ENCODE peak calls at places on chromosomes 13 and 19, in six cellular contexts. One of them, this sample, is unnamed.

GRCh38 chr13:110387451-110388140 is 80.5 kb downstream of the COL4A2 start:
- DNase-seq in epithelial cell of esophagus: peak; percentile 57
- DNase-seq in activated CD8-positive, alpha-beta T cell treated with anti-CD3 and anti-CD28 coated beads for 36 hours: peak; percentile 25
- DNase-seq in AG04450: no peak
- DNase-seq in foreskin fibroblast: peak; percentile 50
- DNase-seq in breast epithelium: peak; percentile 64
- DNase-seq in this sample: no peak

GRCh38 chr13:113299951-113300350 is 2.9 kb downstream of the LAMP1 start:
- DNase-seq in foreskin fibroblast: peak; percentile 41
- DNase-seq in AG04450: no peak
- DNase-seq in activated CD8-positive, alpha-beta T cell treated with anti-CD3 and anti-CD28 coated beads for 36 hours: peak; percentile 24
- DNase-seq in breast epithelium: no peak
- DNase-seq in epithelial cell of esophagus: no peak
- DNase-seq in this sample: no peak

GRCh38 chr13:102399791-102400618 is 1.8 kb downstream of the FGF14 start:
- DNase-seq in AG04450: no peak
- DNase-seq in foreskin fibroblast: peak; percentile 60
- DNase-seq in epithelial cell of esophagus: peak; percentile 8
- DNase-seq in activated CD8-positive, alpha-beta T cell treated with anti-CD3 and anti-CD28 coated beads for 36 hours: peak; percentile 26
- DNase-seq in breast epithelium: no peak
- DNase-seq in this sample: no peak

GRCh38 chr13:51764184-51765141 is 39.5 kb downstream of the DHRS12 start:
- DNase-seq in breast epithelium: peak; percentile 54
- DNase-seq in epithelial cell of esophagus: no peak
- DNase-seq in AG04450: peak; percentile 77
- DNase-seq in foreskin fibroblast: peak; percentile 88
- DNase-seq in activated CD8-positive, alpha-beta T cell treated with anti-CD3 and anti-CD28 coated beads for 36 hours: peak; percentile 85
- DNase-seq in this sample: peak; percentile 62

GRCh38 chr13:58823701-58824100 is 1192.2 kb downstream of the PCDH17 start:
- DNase-seq in epithelial cell of esophagus: no peak
- DNase-seq in breast epithelium: no peak
- DNase-seq in foreskin fibroblast: no peak
- DNase-seq in activated CD8-positive, alpha-beta T cell treated with anti-CD3 and anti-CD28 coated beads for 36 hours: no peak
- DNase-seq in AG04450: no peak
- DNase-seq in this sample: no peak

GRCh38 chr13:27261376-27261775 is 9.3 kb upstream of the RASL11A start:
- DNase-seq in activated CD8-positive, alpha-beta T cell treated with anti-CD3 and anti-CD28 coated beads for 36 hours: no peak
- DNase-seq in breast epithelium: no peak
- DNase-seq in epithelial cell of esophagus: no peak
- DNase-seq in foreskin fibroblast: peak; percentile 52
- DNase-seq in AG04450: no peak
- DNase-seq in this sample: no peak

GRCh38 chr13:84479656-84480055 is 597.4 kb upstream of the SLITRK1 start:
- DNase-seq in AG04450: no peak
- DNase-seq in foreskin fibroblast: peak; percentile 24
- DNase-seq in breast epithelium: no peak
- DNase-seq in activated CD8-positive, alpha-beta T cell treated with anti-CD3 and anti-CD28 coated beads for 36 hours: no peak
- DNase-seq in epithelial cell of esophagus: peak; percentile 92
- DNase-seq in this sample: no peak

GRCh38 chr19:47111081-47111589 is 2.4 kb downstream of the ZC3H4 start:
- DNase-seq in AG04450: no peak
- DNase-seq in epithelial cell of esophagus: no peak
- DNase-seq in activated CD8-positive, alpha-beta T cell treated with anti-CD3 and anti-CD28 coated beads for 36 hours: peak; percentile 68
- DNase-seq in foreskin fibroblast: no peak
- DNase-seq in breast epithelium: no peak
- DNase-seq in this sample: no peak

GRCh38 chr13:114106991-114107685 is 25.3 kb downstream of the RASA3 start:
- DNase-seq in activated CD8-positive, alpha-beta T cell treated with anti-CD3 and anti-CD28 coated beads for 36 hours: no peak
- DNase-seq in foreskin fibroblast: peak; percentile 65
- DNase-seq in epithelial cell of esophagus: no peak
- DNase-seq in breast epithelium: no peak
- DNase-seq in AG04450: no peak
- DNase-seq in this sample: no peak

GRCh38 chr13:97043302-97043701 is 49.0 kb upstream of the OXGR1 start:
- DNase-seq in activated CD8-positive, alpha-beta T cell treated with anti-CD3 and anti-CD28 coated beads for 36 hours: no peak
- DNase-seq in epithelial cell of esophagus: peak; percentile 19
- DNase-seq in AG04450: no peak
- DNase-seq in foreskin fibroblast: peak; percentile 90
- DNase-seq in breast epithelium: no peak
- DNase-seq in this sample: peak; percentile 31

GRCh38 chr19:5680437-5681368 is at the start of the genes HSD11B1L and MICOS13:
- DNase-seq in breast epithelium: peak; percentile 99
- DNase-seq in AG04450: peak; percentile 97
- DNase-seq in activated CD8-positive, alpha-beta T cell treated with anti-CD3 and anti-CD28 coated beads for 36 hours: peak; percentile 99
- DNase-seq in epithelial cell of esophagus: peak; percentile 99
- DNase-seq in foreskin fibroblast: peak; percentile 100
- DNase-seq in this sample: peak; percentile 97

GRCh38 chr19:17681505-17682125 is 6.5 kb downstream of the UNC13A start:
- DNase-seq in epithelial cell of esophagus: peak; percentile 36
- DNase-seq in breast epithelium: no peak
- DNase-seq in foreskin fibroblast: peak; percentile 72
- DNase-seq in activated CD8-positive, alpha-beta T cell treated with anti-CD3 and anti-CD28 coated beads for 36 hours: peak; percentile 59
- DNase-seq in AG04450: peak; percentile 6
- DNase-seq in this sample: no peak

GRCh38 chr19:49425922-49426592 is 869 bp downstream of the GFY start:
- DNase-seq in activated CD8-positive, alpha-beta T cell treated with anti-CD3 and anti-CD28 coated beads for 36 hours: peak; percentile 65
- DNase-seq in epithelial cell of esophagus: no peak
- DNase-seq in breast epithelium: no peak
- DNase-seq in AG04450: no peak
- DNase-seq in foreskin fibroblast: no peak
- DNase-seq in this sample: no peak

GRCh38 chr13:60114499-60115028 is 49.2 kb downstream of the DIAPH3 start:
- DNase-seq in foreskin fibroblast: no peak
- DNase-seq in activated CD8-positive, alpha-beta T cell treated with anti-CD3 and anti-CD28 coated beads for 36 hours: no peak
- DNase-seq in AG04450: no peak
- DNase-seq in epithelial cell of esophagus: no peak
- DNase-seq in breast epithelium: no peak
- DNase-seq in this sample: no peak

GRCh38 chr19:57435062-57435978 is at the start of gene ZNF749:
- DNase-seq in activated CD8-positive, alpha-beta T cell treated with anti-CD3 and anti-CD28 coated beads for 36 hours: peak; percentile 100
- DNase-seq in AG04450: peak; percentile 90
- DNase-seq in epithelial cell of esophagus: peak; percentile 99
- DNase-seq in foreskin fibroblast: peak; percentile 99
- DNase-seq in breast epithelium: peak; percentile 99
- DNase-seq in this sample: peak; percentile 90

GRCh38 chr13:97567510-97568243 is 133.7 kb downstream of the RAP2A start:
- DNase-seq in epithelial cell of esophagus: peak; percentile 92
- DNase-seq in foreskin fibroblast: peak; percentile 39
- DNase-seq in activated CD8-positive, alpha-beta T cell treated with anti-CD3 and anti-CD28 coated beads for 36 hours: no peak
- DNase-seq in AG04450: no peak
- DNase-seq in breast epithelium: peak; percentile 75
- DNase-seq in this sample: no peak

GRCh38 chr13:112688560-112689497 is 1.0 kb upstream of the ATP11A start:
- DNase-seq in AG04450: no peak
- DNase-seq in activated CD8-positive, alpha-beta T cell treated with anti-CD3 and anti-CD28 coated beads for 36 hours: peak; percentile 80
- DNase-seq in epithelial cell of esophagus: no peak
- DNase-seq in foreskin fibroblast: peak; percentile 45
- DNase-seq in breast epithelium: no peak
- DNase-seq in this sample: no peak

GRCh38 chr19:14732510-14732909 is 42.7 kb downstream of the ZNF333 start:
- DNase-seq in epithelial cell of esophagus: no peak
- DNase-seq in activated CD8-positive, alpha-beta T cell treated with anti-CD3 and anti-CD28 coated beads for 36 hours: no peak
- DNase-seq in breast epithelium: no peak
- DNase-seq in foreskin fibroblast: no peak
- DNase-seq in AG04450: no peak
- DNase-seq in this sample: no peak

GRCh38 chr13:57557979-57558529 is 73.5 kb upstream of the PCDH17 start:
- DNase-seq in foreskin fibroblast: no peak
- DNase-seq in AG04450: no peak
- DNase-seq in epithelial cell of esophagus: peak; percentile 11
- DNase-seq in activated CD8-positive, alpha-beta T cell treated with anti-CD3 and anti-CD28 coated beads for 36 hours: no peak
- DNase-seq in breast epithelium: no peak
- DNase-seq in this sample: no peak

GRCh38 chr19:30552593-30552992 is 180.4 kb downstream of the ZNF536 start:
- DNase-seq in epithelial cell of esophagus: no peak
- DNase-seq in breast epithelium: no peak
- DNase-seq in activated CD8-positive, alpha-beta T cell treated with anti-CD3 and anti-CD28 coated beads for 36 hours: no peak
- DNase-seq in foreskin fibroblast: no peak
- DNase-seq in AG04450: no peak
- DNase-seq in this sample: no peak

GRCh38 chr19:43332058-43332922 is 21.2 kb upstream of the CD177 start:
- DNase-seq in AG04450: no peak
- DNase-seq in epithelial cell of esophagus: no peak
- DNase-seq in foreskin fibroblast: no peak
- DNase-seq in breast epithelium: no peak
- DNase-seq in activated CD8-positive, alpha-beta T cell treated with anti-CD3 and anti-CD28 coated beads for 36 hours: no peak
- DNase-seq in this sample: no peak

GRCh38 chr19:36417752-36418286 is 625 bp downstream of the ZFP82 start:
- DNase-seq in breast epithelium: no peak
- DNase-seq in epithelial cell of esophagus: no peak
- DNase-seq in AG04450: no peak
- DNase-seq in activated CD8-positive, alpha-beta T cell treated with anti-CD3 and anti-CD28 coated beads for 36 hours: peak; percentile 39
- DNase-seq in foreskin fibroblast: no peak
- DNase-seq in this sample: no peak

GRCh38 chr13:37138169-37138568 is 32.7 kb upstream of the CSNK1A1L start:
- DNase-seq in breast epithelium: no peak
- DNase-seq in epithelial cell of esophagus: peak; percentile 22
- DNase-seq in activated CD8-positive, alpha-beta T cell treated with anti-CD3 and anti-CD28 coated beads for 36 hours: no peak
- DNase-seq in foreskin fibroblast: peak; percentile 41
- DNase-seq in AG04450: no peak
- DNase-seq in this sample: no peak

GRCh38 chr13:113297370-113297871 is 382 bp downstream of the LAMP1 start:
- DNase-seq in breast epithelium: peak; percentile 26
- DNase-seq in epithelial cell of esophagus: peak; percentile 32
- DNase-seq in foreskin fibroblast: peak; percentile 28
- DNase-seq in activated CD8-positive, alpha-beta T cell treated with anti-CD3 and anti-CD28 coated beads for 36 hours: peak; percentile 77
- DNase-seq in AG04450: no peak
- DNase-seq in this sample: no peak

GRCh38 chr13:35765387-35765786 is 288.9 kb upstream of the MAB21L1 start:
- DNase-seq in epithelial cell of esophagus: no peak
- DNase-seq in activated CD8-positive, alpha-beta T cell treated with anti-CD3 and anti-CD28 coated beads for 36 hours: no peak
- DNase-seq in foreskin fibroblast: no peak
- DNase-seq in AG04450: no peak
- DNase-seq in breast epithelium: no peak
- DNase-seq in this sample: no peak

GRCh38 chr13:75702476-75702875 is 66.3 kb downstream of the LMO7 start:
- DNase-seq in epithelial cell of esophagus: no peak
- DNase-seq in AG04450: no peak
- DNase-seq in breast epithelium: no peak
- DNase-seq in foreskin fibroblast: no peak
- DNase-seq in activated CD8-positive, alpha-beta T cell treated with anti-CD3 and anti-CD28 coated beads for 36 hours: no peak
- DNase-seq in this sample: no peak

GRCh38 chr19:24159707-24160106 is 72.7 kb downstream of the ZNF254 start:
- DNase-seq in foreskin fibroblast: peak; percentile 1
- DNase-seq in activated CD8-positive, alpha-beta T cell treated with anti-CD3 and anti-CD28 coated beads for 36 hours: no peak
- DNase-seq in epithelial cell of esophagus: peak; percentile 55
- DNase-seq in breast epithelium: no peak
- DNase-seq in AG04450: no peak
- DNase-seq in this sample: no peak
- TF ChIP-seq CTCF in foreskin fibroblast: peak; percentile 29
- TF ChIP-seq CTCF in activated CD8-positive, alpha-beta T cell treated with anti-CD3 and anti-CD28 coated beads for 36 hours: no peak
- TF ChIP-seq CTCF in epithelial cell of esophagus: peak; percentile 71
- TF ChIP-seq CTCF in breast epithelium: no peak
- TF ChIP-seq CTCF in AG04450: peak; percentile 43
- TF ChIP-seq CTCF in this sample: peak; percentile 25

GRCh38 chr13:73275163-73275562 is 216.4 kb downstream of the KLF5 start:
- DNase-seq in activated CD8-positive, alpha-beta T cell treated with anti-CD3 and anti-CD28 coated beads for 36 hours: peak; percentile 12
- DNase-seq in foreskin fibroblast: no peak
- DNase-seq in epithelial cell of esophagus: no peak
- DNase-seq in AG04450: no peak
- DNase-seq in breast epithelium: no peak
- DNase-seq in this sample: no peak
- TF ChIP-seq CTCF in activated CD8-positive, alpha-beta T cell treated with anti-CD3 and anti-CD28 coated beads for 36 hours: no peak
- TF ChIP-seq CTCF in foreskin fibroblast: no peak
- TF ChIP-seq CTCF in epithelial cell of esophagus: no peak
- TF ChIP-seq CTCF in AG04450: no peak
- TF ChIP-seq CTCF in breast epithelium: no peak
- TF ChIP-seq CTCF in this sample: no peak

GRCh38 chr13:45468676-45469075 is 3.9 kb downstream of the COG3 start:
- DNase-seq in breast epithelium: no peak
- DNase-seq in epithelial cell of esophagus: peak; percentile 63
- DNase-seq in AG04450: no peak
- DNase-seq in activated CD8-positive, alpha-beta T cell treated with anti-CD3 and anti-CD28 coated beads for 36 hours: peak; percentile 14
- DNase-seq in foreskin fibroblast: no peak
- DNase-seq in this sample: no peak

GRCh38 chr13:45464687-45465453 is at the start of gene COG3:
- DNase-seq in breast epithelium: peak; percentile 94
- DNase-seq in activated CD8-positive, alpha-beta T cell treated with anti-CD3 and anti-CD28 coated beads for 36 hours: peak; percentile 97
- DNase-seq in foreskin fibroblast: peak; percentile 98
- DNase-seq in AG04450: peak; percentile 92
- DNase-seq in epithelial cell of esophagus: peak; percentile 98
- DNase-seq in this sample: peak; percentile 94

GRCh38 chr13:45466359-45466758 is 1.6 kb downstream of the COG3 start:
- DNase-seq in breast epithelium: no peak
- DNase-seq in activated CD8-positive, alpha-beta T cell treated with anti-CD3 and anti-CD28 coated beads for 36 hours: no peak
- DNase-seq in foreskin fibroblast: no peak
- DNase-seq in epithelial cell of esophagus: no peak
- DNase-seq in AG04450: no peak
- DNase-seq in this sample: no peak

DNA sequence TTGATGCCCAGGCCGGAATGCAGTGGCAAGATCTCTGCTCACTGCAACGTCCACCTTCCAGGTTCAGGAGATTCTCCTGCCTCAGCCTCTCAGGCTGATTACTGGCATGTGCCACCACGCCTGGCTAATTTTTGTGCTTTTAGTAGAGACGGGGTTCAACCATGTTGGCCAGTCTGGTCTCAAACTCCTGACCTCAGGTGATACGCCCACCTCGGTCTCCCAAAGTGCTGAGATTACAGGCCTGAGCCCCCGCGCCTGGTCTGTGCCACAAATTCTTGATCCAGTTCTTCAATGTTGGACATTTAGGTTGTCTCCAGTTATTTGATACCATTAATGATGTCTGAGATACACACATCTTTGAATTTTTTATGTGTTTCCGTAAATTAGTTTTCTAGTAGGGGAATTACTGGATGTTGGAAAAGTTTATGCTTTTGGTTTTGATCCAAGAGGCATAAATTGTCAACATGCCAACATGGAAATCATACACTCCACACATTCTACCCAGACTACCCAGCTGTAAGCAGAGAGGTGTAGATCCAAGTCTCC is 525 bp upstream of the COG3 start:
- DNase-seq in epithelial cell of esophagus: no peak
- DNase-seq in foreskin fibroblast: no peak
- DNase-seq in activated CD8-positive, alpha-beta T cell treated with anti-CD3 and anti-CD28 coated beads for 36 hours: no peak
- DNase-seq in breast epithelium: peak; percentile 21
- DNase-seq in AG04450: no peak
- DNase-seq in this sample: no peak
- TF ChIP-seq CTCF in epithelial cell of esophagus: peak; percentile 68
- TF ChIP-seq CTCF in foreskin fibroblast: peak; percentile 33
- TF ChIP-seq CTCF in activated CD8-positive, alpha-beta T cell treated with anti-CD3 and anti-CD28 coated beads for 36 hours: peak; percentile 70
- TF ChIP-seq CTCF in breast epithelium: peak; percentile 63
- TF ChIP-seq CTCF in AG04450: no peak
- TF ChIP-seq CTCF in this sample: no peak

DNA sequence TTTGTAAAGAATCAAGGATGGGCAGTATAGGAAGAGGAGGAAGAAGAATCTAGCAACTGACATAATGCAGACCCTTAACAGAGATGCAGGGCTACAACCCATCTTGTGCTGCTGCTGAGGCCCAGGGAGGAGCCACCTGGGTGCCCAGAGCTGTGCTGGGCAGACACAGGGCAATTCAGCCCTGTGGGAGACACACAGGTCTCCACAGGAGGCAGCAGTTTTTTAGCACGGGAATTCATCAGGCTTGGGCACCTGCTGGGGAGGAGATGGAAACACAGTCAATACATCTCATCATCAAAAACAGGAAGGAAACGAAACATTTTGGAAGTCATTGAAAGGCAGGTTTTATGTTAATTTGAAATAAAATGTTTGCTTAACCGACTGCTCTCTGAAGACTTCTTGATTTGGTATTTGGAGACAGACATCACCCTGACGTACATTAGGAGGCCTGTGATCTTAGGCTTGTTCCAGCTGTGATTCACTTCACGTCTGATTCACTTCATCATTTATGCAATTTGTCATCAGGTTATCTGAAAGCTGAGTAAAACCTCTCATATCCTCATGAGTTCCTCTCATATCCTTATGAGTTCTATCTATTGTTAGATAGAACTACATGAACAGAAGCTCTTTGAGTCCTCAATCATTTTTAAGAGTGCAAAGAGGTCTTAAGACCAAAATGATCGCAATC is 77.4 kb downstream of the CYSLTR2 start:
- DNase-seq in foreskin fibroblast: peak; percentile 59
- DNase-seq in epithelial cell of esophagus: peak; percentile 89
- DNase-seq in breast epithelium: no peak
- DNase-seq in AG04450: no peak
- DNase-seq in activated CD8-positive, alpha-beta T cell treated with anti-CD3 and anti-CD28 coated beads for 36 hours: no peak
- DNase-seq in this sample: no peak
- TF ChIP-seq CTCF in foreskin fibroblast: no peak
- TF ChIP-seq CTCF in epithelial cell of esophagus: no peak
- TF ChIP-seq CTCF in breast epithelium: no peak
- TF ChIP-seq CTCF in AG04450: no peak
- TF ChIP-seq CTCF in activated CD8-positive, alpha-beta T cell treated with anti-CD3 and anti-CD28 coated beads for 36 hours: no peak
- TF ChIP-seq CTCF in this sample: no peak